ENCODE peak calls at places on chromosome 16, in seven cellular contexts. A is effector CD4-positive, alpha-beta T cell; Z is stimulated activated CD8-positive, alpha-beta memory T cell treated with anti-CD3 and anti-CD28 coated beads, Interleukin-4, amount 100 ng/mL, for 1 hour; J is NCI-H1436; E is T follicular helper cell; B is astrocyte; W is amniotic stem cell. F is an unnamed sample.

GRCh38 chr16:89256651-89257254 is 39.2 kb downstream of the ZNF778 start:
- DNase-seq in A (peak), Z (peak), J (no peak), E (peak), B (peak), W (peak), F (peak)

GRCh38 chr16:20849587-20850390 is 43.5 kb downstream of the REXO5 start:
- DNase-seq in A (peak), Z (peak), J (peak), E (peak), B (peak), W (peak), F (peak)

GRCh38 chr16:86886651-86887050 is 308.3 kb downstream of the FOXL1 start:
- DNase-seq in A (no peak), Z (no peak), J (no peak), E (no peak), B (no peak), W (no peak), F (no peak)

GRCh38 chr16:7313170-7313569 is 19.5 kb upstream of the RBFOX1 start:
- DNase-seq in A (no peak), Z (no peak), J (peak), E (no peak), B (no peak), W (no peak), F (no peak)

GRCh38 chr16:23145186-23145585 is 4.1 kb downstream of the USP31 start:
- DNase-seq in A (no peak), Z (no peak), J (no peak), E (no peak), B (no peak), W (no peak), F (no peak)

GRCh38 chr16:85659805-85660511 is 28.8 kb downstream of the GINS2 start:
- DNase-seq in A (peak), Z (peak), J (peak), E (peak), B (peak), W (peak), F (peak)

GRCh38 chr16:66342294-66342900 is 24.1 kb upstream of the CDH5 start:
- DNase-seq in A (no peak), Z (no peak), J (no peak), E (no peak), B (no peak), W (no peak), F (peak)

GRCh38 chr16:88300463-88300835 is 82.3 kb upstream of the ZNF469 start:
- DNase-seq in A (no peak), Z (no peak), J (no peak), E (no peak), B (no peak), W (no peak), F (no peak)

F was measured in NCI-H1092.